ENCODE peak calls at places on chromosome 2, in five cellular contexts. J, B, C, X and S are unnamed samples.

GRCh38 chr2:73494031-73494430 is 108.4 kb downstream of the ALMS1 start:
- DNase-seq in X (peak), C (peak), B (no peak), J (no peak), S (no peak)

GRCh38 chr2:104476075-104476474 is 377.8 kb upstream of the POU3F3 start:
- DNase-seq in C (no peak), B (no peak), J (no peak), X (no peak), S (no peak)

GRCh38 chr2:112869258-112869842 is 32.8 kb upstream of the IL1B start:
- DNase-seq in B (peak), X (peak), C (peak), J (peak), S (peak)

GRCh38 chr2:46780411-46780800 is 135.2 kb downstream of the MCFD2 start:
- DNase-seq in C (no peak), X (no peak), B (peak), J (peak), S (no peak)

GRCh38 chr2:103792039-103792438 is 1030.2 kb downstream of the TMEM182 start:
- DNase-seq in J (no peak), C (no peak), X (no peak), B (no peak), S (no peak)

GRCh38 chr2:73728043-73728442 is 9.1 kb downstream of the TPRKB start:
- DNase-seq in X (no peak), J (no peak), C (no peak), B (no peak), S (no peak)

GRCh38 chr2:232839680-232840079 is 30.4 kb upstream of the SNORC start:
- DNase-seq in J (no peak), B (peak), X (no peak), C (no peak), S (no peak)

GRCh38 chr2:133459590-133459989 is 108.7 kb downstream of the NCKAP5 start:
- DNase-seq in C (no peak), B (no peak), J (no peak), X (no peak), S (no peak)

GRCh38 chr2:55949613-55950012 is 26.0 kb upstream of the EFEMP1 start:
- DNase-seq in J (no peak), B (no peak), X (no peak), C (no peak), S (no peak)

GRCh38 chr2:142684667-142685066 is 192.8 kb upstream of the KYNU start:
- DNase-seq in C (no peak), X (no peak), B (no peak), J (no peak), S (no peak)

GRCh38 chr2:179263015-179263414 is 1.6 kb downstream of the SESTD1 start:
- DNase-seq in J (peak), C (peak), X (peak), B (no peak), S (peak)

GRCh38 chr2:68726608-68727367 is 7.8 kb upstream of the ARHGAP25 start:
- DNase-seq in C (no peak), X (peak), J (no peak), B (no peak), S (no peak)

DNA sequence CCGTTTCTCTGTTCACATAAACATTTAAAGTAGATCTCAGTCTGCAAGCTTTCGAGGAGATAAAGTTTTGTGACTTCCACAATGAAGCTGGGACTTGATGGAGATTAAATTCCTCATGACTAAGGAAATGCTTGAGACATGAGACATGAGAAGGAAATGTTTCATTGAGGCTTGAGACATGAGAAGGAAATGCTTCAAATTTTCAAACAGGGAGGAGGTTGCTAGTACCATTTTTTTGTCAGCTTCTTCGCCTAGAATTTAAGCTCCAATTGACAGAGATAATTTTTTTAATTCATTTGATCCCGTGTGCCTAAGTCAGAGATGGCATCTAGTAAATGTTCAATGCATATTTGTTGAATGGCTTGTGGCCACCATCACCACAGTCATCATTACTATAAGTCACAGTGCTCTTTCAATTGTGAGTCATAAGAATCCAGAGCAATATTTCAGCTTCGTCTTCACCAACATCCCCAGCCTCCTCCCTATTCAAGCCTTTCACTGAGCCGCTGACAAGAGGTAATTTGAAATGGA is 543 bp upstream of the MARCHF4 start:
- DNase-seq in C (peak), B (no peak), J (peak), X (peak), S (peak)
- H3K4me3 ChIP-seq in C (peak), B (peak), J (peak), X (peak), S (peak)

GRCh38 chr2:169158874-169159273 is 89.5 kb downstream of the DHRS9 start:
- DNase-seq in J (no peak), C (no peak), B (no peak), X (no peak), S (no peak)
- H3K4me3 ChIP-seq in J (no peak), C (no peak), B (no peak), X (no peak), S (no peak)

GRCh38 chr2:42742740-42743666 is 20.9 kb downstream of the OXER1 start:
- DNase-seq in C (no peak), J (no peak), X (no peak), B (no peak), S (no peak)
- H3K4me3 ChIP-seq in C (no peak), J (no peak), X (no peak), B (no peak), S (no peak)

DNA sequence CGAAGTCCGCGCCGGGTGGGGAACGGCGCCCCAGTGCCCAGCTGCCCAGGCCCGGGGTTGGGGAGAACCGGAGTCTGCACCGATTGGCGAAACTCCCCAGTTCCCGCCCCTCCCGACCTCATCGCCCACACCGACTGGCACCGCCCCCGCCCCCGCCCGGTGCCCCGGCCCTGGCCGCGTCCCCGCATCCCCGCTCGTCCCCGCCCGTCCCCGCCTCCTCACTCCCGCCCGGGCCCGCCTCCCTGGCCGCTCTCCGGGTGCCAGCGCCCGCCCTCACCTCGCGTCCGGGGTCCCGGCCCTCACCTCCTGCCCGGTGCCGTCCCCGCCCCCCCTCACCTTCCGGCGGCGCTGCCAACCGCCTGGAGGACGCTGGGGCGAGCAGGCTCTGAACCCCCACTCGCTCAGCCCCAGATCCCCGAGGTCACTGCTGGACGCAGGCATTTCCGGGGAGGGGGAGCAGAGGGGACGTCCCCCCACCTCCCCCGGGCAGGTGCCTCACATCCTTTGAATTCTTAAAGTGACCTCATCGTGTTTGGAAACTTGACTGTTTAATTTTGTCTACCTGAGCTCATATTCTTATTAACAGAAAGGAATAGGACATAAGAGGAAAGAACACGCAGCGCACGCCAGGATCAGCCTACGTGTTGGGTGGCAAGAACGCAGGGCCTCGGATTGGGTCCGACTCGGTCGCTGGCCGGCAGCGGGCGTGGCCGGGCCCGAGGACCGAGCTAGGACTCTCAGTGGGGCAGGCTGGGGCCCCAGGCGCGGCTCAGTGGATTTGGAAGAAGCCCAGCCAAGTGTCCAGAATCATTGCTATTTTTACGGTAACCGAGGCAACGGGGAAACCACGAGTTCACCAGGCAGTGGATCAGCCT is at the start of gene FAM110C:
- DNase-seq in C (no peak), X (peak), J (no peak), B (peak), S (peak)
- H3K4me3 ChIP-seq in C (no peak), X (no peak), J (no peak), B (peak), S (no peak)

GRCh38 chr2:241858206-241859016 is at the start of gene PDCD1:
- DNase-seq in J (no peak), B (peak), C (no peak), X (no peak), S (no peak)
- H3K4me3 ChIP-seq in J (no peak), B (peak), C (no peak), X (no peak), S (peak)

GRCh38 chr2:28398101-28398834 is 5.6 kb downstream of the FOSL2 start:
- DNase-seq in B (no peak), X (peak), J (peak), C (peak), S (peak)

GRCh38 chr2:28394997-28395333 is 2.3 kb downstream of the FOSL2 start:
- DNase-seq in B (no peak), X (no peak), J (peak), C (no peak), S (no peak)

GRCh38 chr2:28399289-28399688 is 6.6 kb downstream of the FOSL2 start:
- DNase-seq in X (no peak), J (no peak), C (no peak), B (no peak), S (no peak)

GRCh38 chr2:28395334-28396061 is 2.8 kb downstream of the FOSL2 start:
- DNase-seq in B (peak), C (peak), X (peak), J (peak), S (peak)

GRCh38 chr2:28397043-28397381 is 4.4 kb downstream of the FOSL2 start:
- DNase-seq in X (no peak), B (no peak), J (no peak), C (no peak), S (no peak)
- H3K4me3 ChIP-seq in X (peak), B (peak), J (no peak), C (peak), S (peak)

DNA sequence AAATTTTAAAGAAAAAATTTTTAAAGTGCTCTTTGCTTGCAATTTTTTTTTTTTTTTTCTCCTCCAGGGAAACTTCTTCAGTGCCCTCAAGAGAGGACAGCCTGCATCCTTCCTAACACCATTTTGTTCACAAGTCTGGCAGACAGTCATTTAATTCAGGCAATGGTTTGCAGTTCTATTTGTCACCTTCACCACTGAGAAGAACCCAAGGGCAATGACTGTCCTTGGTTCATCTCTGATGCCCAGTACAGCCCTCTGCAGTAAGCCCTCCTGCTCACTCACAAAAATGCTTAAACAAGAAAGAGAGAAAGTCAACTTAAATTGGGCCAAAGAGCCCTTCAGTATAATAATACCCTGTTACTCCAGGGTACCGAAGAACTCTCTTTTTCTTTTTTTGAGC is 52.4 kb downstream of the TGFA start:
- DNase-seq in X (no peak), J (no peak), C (no peak), B (no peak), S (no peak)
- H3K4me3 ChIP-seq in X (no peak), J (no peak), C (no peak), B (no peak), S (no peak)

DNA sequence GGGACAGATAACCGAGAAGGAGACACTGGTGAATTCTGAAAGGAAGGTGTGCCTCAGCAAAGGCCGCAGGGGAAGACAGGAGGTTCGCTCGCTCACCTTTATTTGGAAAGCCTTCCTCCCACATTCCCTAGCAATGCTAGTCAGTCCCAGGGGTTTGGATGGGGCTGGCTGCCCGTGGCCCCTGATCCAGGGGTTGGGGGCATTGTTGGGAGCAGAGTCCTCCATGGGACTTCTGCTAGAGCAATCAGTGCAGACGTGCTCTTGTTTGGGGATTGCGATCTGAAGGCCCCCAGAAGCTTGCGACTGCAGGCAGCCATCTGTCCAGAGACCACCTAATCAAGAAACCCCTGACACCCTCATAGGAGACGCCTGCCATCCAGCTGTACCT is 6.0 kb upstream of the CYP27C1 start:
- DNase-seq in X (no peak), J (no peak), B (no peak), C (no peak), S (no peak)
- H3K4me3 ChIP-seq in X (no peak), J (no peak), B (no peak), C (no peak), S (no peak)

GRCh38 chr2:227759411-227760113 is 13.9 kb downstream of the SCYGR8 start:
- DNase-seq in B (no peak), C (no peak), X (no peak), J (no peak), S (no peak)
- H3K4me3 ChIP-seq in B (no peak), C (no peak), X (no peak), J (no peak), S (no peak)

DNA sequence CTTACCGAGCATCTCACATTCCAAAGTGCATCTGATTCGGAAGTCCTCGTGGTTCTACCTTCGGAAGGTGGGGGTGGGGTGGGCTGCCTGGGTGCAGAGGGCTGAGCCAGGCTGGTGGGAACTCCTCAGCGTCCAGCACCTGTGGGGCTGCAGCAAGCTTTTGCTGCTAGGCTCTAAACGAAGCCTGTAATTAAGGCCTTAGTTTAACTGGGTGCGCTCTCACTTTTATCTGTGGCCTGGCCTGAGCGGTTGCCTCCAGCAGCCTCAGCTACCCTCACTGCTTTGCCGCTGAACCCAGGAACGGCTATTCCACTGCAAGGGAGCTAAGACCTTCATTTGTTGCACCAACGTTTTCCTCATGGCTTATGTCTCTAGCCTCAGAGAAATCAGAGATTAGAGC is 48.4 kb downstream of the TMEM17 start:
- DNase-seq in B (no peak), X (no peak), C (no peak), J (no peak), S (no peak)
- H3K4me3 ChIP-seq in B (peak), X (peak), C (peak), J (peak), S (peak)